ENCODE peak calls at places on chromosomes 2 and 18, in six cellular contexts. B, F, H, A, T and K are unnamed samples.

GRCh38 chr2:12718662-12719399 is 2.1 kb downstream of the TRIB2 start:
- DNase-seq in F (no peak), B (no peak), H (peak), T (peak), A (peak), K (no peak)

GRCh38 chr2:233068762-233069418 is 8.7 kb downstream of the INPP5D start:
- DNase-seq in H (no peak), B (no peak), T (no peak), A (no peak), F (no peak), K (no peak)

GRCh38 chr2:188897096-188897495 is 77.1 kb upstream of the COL3A1 start:
- DNase-seq in B (no peak), H (no peak), F (no peak), A (peak), T (no peak), K (no peak)

GRCh38 chr18:76459687-76460350 is 35.2 kb downstream of the ZNF516 start:
- DNase-seq in T (no peak), A (peak), F (no peak), H (no peak), B (peak), K (no peak)

GRCh38 chr2:158723921-158724802 is 71.0 kb upstream of the DAPL1 start:
- DNase-seq in H (peak), F (no peak), T (no peak), A (peak), B (no peak), K (no peak)

GRCh38 chr2:227295806-227296205 is 29.2 kb upstream of the MFF start:
- DNase-seq in F (no peak), B (no peak), A (no peak), H (no peak), T (no peak), K (no peak)

GRCh38 chr18:63850010-63850409 is 37.5 kb upstream of the SERPINB2 start:
- DNase-seq in T (no peak), A (peak), H (peak), B (no peak), F (no peak), K (no peak)

GRCh38 chr2:100422320-100422719 is 4.9 kb upstream of the CHST10 start:
- DNase-seq in T (no peak), B (peak), H (peak), A (peak), F (no peak), K (no peak)

GRCh38 chr2:240143801-240144648 is 3.6 kb upstream of the OTOS start:
- DNase-seq in T (peak), A (peak), F (peak), H (peak), B (peak), K (peak)

GRCh38 chr2:59888015-59888414 is 665.4 kb downstream of the BCL11A start:
- DNase-seq in H (peak), A (no peak), T (peak), F (peak), B (no peak), K (no peak)

GRCh38 chr2:140695163-140695562 is 1435.7 kb downstream of the LRP1B start:
- DNase-seq in T (no peak), H (no peak), F (no peak), A (peak), B (no peak), K (no peak)

GRCh38 chr2:149732730-149733290 is 145.2 kb upstream of the MMADHC start:
- DNase-seq in F (no peak), T (no peak), A (no peak), H (no peak), B (no peak), K (no peak)

GRCh38 chr18:13800505-13801259 is 23.3 kb upstream of the MC5R start:
- DNase-seq in A (peak), T (peak), F (peak), B (peak), H (peak), K (no peak)

GRCh38 chr2:224040753-224041152 is 1.7 kb upstream of the SERPINE2 start:
- DNase-seq in F (no peak), H (no peak), B (no peak), A (no peak), T (no peak), K (no peak)

GRCh38 chr2:191351298-191351697 is 106.1 kb downstream of the MYO1B start:
- DNase-seq in B (no peak), F (no peak), A (no peak), T (no peak), H (no peak), K (no peak)

GRCh38 chr18:136433-136832 is 21.9 kb upstream of the USP14 start:
- DNase-seq in B (no peak), T (peak), A (no peak), F (no peak), H (no peak), K (no peak)

DNA sequence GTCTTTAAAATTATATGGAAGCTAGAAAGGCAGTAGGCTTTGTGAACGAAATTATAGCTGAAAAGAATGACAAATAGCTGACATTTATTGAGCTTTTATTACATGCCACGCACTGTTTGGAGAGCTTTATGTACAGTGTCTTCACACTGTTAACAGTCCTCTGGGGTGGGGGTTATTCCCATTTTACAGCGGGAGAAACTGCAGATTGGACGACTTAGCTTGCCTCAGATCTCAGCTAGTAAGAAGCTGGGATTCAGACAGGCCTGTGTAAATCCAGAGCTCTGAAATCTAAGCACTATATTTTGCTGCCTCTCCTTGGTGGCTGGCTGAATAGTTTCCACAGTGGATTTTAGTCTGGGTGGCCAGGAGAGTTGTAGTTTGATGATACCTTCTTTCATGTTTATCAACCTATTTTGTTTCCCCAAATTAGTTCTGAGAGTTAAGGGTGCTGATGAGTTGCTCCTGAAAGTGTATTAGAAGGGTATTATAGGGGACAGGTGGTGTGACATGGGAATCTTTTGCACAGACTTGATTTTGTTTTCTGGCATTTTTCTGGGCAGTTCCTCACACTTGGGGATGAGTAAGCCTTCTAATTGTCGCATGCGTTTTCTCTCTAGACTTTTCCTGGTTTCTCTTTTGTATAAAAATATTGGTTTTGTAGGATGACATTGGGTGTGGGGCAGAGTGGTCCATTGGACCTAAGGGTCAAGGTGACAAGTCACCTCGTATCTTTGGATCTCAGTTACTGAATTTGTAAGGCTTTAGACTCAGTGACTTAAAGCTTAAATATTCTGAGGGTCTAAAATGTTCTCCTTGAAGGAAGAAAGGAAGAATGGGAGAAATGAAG is 1.5 kb downstream of the ACSL3 start:
- DNase-seq in H (no peak), T (no peak), F (no peak), B (no peak), A (peak), K (no peak)
- TF ChIP-seq CTCF in H (no peak), T (no peak), F (peak), B (no peak), A (peak), K (no peak)

GRCh38 chr2:241842067-241842415 is 16.7 kb downstream of the PDCD1 start:
- DNase-seq in F (no peak), B (no peak), T (no peak), H (no peak), A (no peak), K (no peak)

GRCh38 chr2:241843321-241844065 is 15.2 kb downstream of the PDCD1 start:
- DNase-seq in B (peak), F (peak), A (no peak), H (no peak), T (no peak), K (no peak)

GRCh38 chr2:241842620-241843211 is 16.0 kb downstream of the PDCD1 start:
- DNase-seq in A (peak), F (peak), B (peak), H (no peak), T (peak), K (peak)

GRCh38 chr2:241844831-241845578 is 13.7 kb downstream of the PDCD1 start:
- DNase-seq in F (peak), A (no peak), H (no peak), B (peak), T (no peak), K (no peak)

GRCh38 chr2:241844066-241844728 is 14.5 kb downstream of the PDCD1 start:
- DNase-seq in T (peak), B (peak), A (peak), F (peak), H (peak), K (peak)
- TF ChIP-seq CTCF in T (no peak), B (no peak), A (no peak), F (no peak), H (no peak), K (no peak)

DNA sequence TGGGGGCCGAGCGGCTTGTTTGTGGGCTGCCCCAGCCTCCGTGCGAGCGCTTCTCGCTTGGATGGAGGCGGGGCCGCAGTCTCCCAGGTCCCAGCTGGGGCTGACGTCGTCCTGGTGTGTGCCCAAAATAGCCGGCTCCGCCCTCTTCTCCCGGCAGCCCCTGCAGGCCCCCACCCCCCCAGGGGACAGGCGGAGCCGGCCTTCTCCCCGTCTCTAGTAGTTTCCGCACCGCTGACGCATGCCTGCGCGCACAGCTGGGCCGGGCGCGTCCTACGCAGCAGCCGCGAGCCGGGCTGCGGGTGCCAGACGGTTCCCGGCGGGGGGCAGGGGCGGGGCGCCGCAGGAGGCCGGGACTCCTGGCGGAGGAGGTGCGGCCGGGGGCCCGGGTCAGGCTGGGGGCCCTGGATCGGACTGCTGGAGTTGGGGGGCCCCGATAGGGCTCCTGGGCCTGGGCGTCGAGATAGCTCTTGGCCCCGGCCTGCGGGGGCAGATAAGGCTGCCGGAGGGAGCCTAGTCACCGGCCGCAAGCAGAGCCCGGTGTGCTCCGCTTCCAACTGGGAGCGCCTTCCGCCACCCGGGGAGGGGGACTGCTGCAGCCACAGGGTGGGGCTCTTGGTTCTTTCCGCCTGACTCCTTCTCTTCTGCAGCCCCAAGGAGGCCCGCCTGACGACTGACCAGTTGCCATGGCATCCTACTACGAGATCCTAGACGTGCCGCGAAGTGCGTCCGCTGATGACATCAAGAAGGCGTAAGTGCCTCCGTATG is at the start of gene DNAJB2:
- DNase-seq in H (peak), A (peak), B (peak), T (peak), F (peak), K (peak)
- TF ChIP-seq CTCF in H (no peak), A (peak), B (no peak), T (no peak), F (peak), K (no peak)

GRCh38 chr2:67856866-67857265 is 205.9 kb downstream of the C1D start:
- DNase-seq in F (no peak), B (no peak), H (no peak), A (no peak), T (no peak), K (no peak)

GRCh38 chr2:67857836-67858235 is 205.0 kb downstream of the C1D start:
- DNase-seq in H (no peak), A (no peak), B (no peak), T (no peak), F (no peak), K (no peak)

GRCh38 chr2:67854103-67854502 is 208.7 kb downstream of the C1D start:
- DNase-seq in H (no peak), F (no peak), T (no peak), B (no peak), A (no peak), K (no peak)

GRCh38 chr2:67851946-67852345 is 210.9 kb downstream of the C1D start:
- DNase-seq in B (no peak), T (no peak), F (no peak), A (no peak), H (no peak), K (no peak)

DNA sequence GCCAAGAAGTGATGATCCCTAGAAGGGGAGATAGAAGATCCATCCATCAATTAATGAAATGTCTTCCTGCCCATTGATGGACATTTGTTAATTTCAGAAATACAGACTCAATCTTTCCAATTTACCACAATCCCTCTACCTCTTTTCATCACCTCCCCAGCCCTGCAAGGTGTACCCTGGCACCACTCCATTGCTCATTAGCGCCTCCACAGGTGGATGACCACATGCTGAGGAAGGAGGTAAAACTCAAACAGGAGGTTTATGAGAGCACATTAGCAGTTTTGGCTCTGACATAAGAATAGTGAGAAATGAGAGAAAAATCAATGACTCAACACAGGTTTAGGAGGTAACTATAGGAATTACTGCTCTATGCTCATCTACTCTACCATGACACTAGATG is 208.0 kb downstream of the C1D start:
- DNase-seq in F (no peak), B (no peak), A (no peak), T (no peak), H (no peak), K (no peak)
- TF ChIP-seq CTCF in F (peak), B (no peak), A (no peak), T (no peak), H (no peak), K (no peak)

DNA sequence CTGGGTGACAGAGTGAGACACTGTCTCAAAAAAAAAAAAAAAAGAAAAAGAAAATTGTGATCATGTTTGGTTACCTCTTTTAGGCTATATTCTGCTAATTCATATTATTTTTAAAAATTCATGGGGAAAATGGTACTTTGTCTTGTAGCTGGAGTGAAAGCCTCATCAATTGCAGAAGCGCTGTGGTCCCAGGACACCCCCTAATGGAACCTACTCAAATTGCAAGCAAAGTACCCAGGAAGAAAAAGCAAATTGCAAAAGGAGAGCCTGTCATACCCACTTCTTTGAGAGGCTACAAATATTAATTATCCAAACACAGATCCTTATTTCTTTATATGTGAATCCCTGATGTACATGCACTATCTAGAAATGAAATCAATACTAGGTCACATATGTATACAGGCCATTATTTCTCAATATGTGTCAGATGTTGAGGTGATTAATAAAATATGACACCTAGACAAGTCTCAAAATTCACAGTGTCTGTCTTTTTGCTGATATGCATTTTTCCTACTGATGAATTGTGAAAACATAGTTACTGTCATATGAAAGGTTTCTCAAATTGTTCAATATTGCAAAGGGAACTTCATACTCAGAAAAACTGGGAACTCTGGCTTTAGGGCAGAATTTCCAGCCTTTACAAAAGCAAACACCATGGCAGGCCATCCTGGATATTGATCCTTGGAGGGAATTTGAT is 12.6 kb downstream of the CRACDL start:
- DNase-seq in F (no peak), B (no peak), H (no peak), A (no peak), T (no peak), K (no peak)
- TF ChIP-seq CTCF in F (peak), B (no peak), H (no peak), A (no peak), T (no peak), K (no peak)